ENCODE peak calls at places on chromosomes 4 and X, in eight cellular contexts. T is NCI-H187; Y is activated CD4-positive, alpha-beta T cell treated with anti-CD3 and anti-CD28 coated beads, Interleukin-2, amount 50 U/mL, for 24 hours; O is activated gamma-delta T cell treated with Interleukin-2 at 50 U/mL for 16 hours; S is WERI-Rb-1; P is stimulated activated CD4-positive, alpha-beta T cell treated with anti-CD3 and anti-CD28 coated beads, Interleukin-15, amount 100 ng/mL, for 24 hours; L is ACHN; Z is stimulated activated CD8-positive, alpha-beta memory T cell treated with anti-CD3 and anti-CD28 coated beads, Interleukin-7, amount 100 ng/mL, for 24 hours. A is an unnamed sample.

GRCh38 chr4:133151301-133151680 is 2.2 kb downstream of the PCDH10 start:
- DNase-seq in O (no peak), T (no peak), S (peak; percentile 66), P (peak; percentile 12), Y (no peak), L (no peak), Z (no peak), A (no peak)

GRCh38 chr4:42048394-42048793 is 58.1 kb downstream of the SLC30A9 start:
- DNase-seq in L (no peak), S (no peak), O (no peak), T (no peak), Z (no peak), P (no peak), Y (no peak), A (no peak)

GRCh38 chrX:51332188-51332942 is at the start of gene NUDT10:
- DNase-seq in Z (peak; percentile 11), P (peak; percentile 69), Y (peak; percentile 8), S (no peak), O (no peak), T (no peak), L (no peak), A (no peak)

GRCh38 chr4:47106561-47106960 is 75.2 kb downstream of the GABRB1 start:
- DNase-seq in T (no peak), Y (no peak), P (no peak), L (no peak), S (no peak), Z (no peak), O (no peak), A (no peak)

GRCh38 chr4:912548-913279 is 19.4 kb downstream of the GAK start:
- DNase-seq in Z (no peak), O (no peak), Y (no peak), L (no peak), S (no peak), T (no peak), P (no peak), A (no peak)

GRCh38 chr4:85807247-85807915 is 332.4 kb downstream of the ARHGAP24 start:
- DNase-seq in Y (no peak), O (no peak), Z (no peak), T (no peak), P (no peak), L (peak; percentile 95), S (no peak), A (no peak)

GRCh38 chrX:48711929-48712505 is 15.5 kb downstream of the SUV39H1 start:
- DNase-seq in O (no peak), P (no peak), Y (no peak), S (no peak), T (no peak), Z (no peak), L (no peak), A (no peak)

GRCh38 chrX:154021131-154021611 is 1.5 kb upstream of the IRAK1 start:
- DNase-seq in Z (no peak), Y (no peak), S (no peak), O (no peak), T (no peak), L (peak; percentile 32), P (peak; percentile 46), A (no peak)

GRCh38 chr4:153087671-153088194 is 116.5 kb upstream of the TRIM2 start:
- DNase-seq in O (no peak), T (no peak), S (no peak), L (no peak), P (no peak), Y (no peak), Z (no peak), A (no peak)

GRCh38 chr4:38133711-38134480 is 173.7 kb downstream of the PTTG2 start:
- DNase-seq in S (no peak), O (no peak), L (no peak), T (no peak), Y (no peak), P (no peak), Z (no peak), A (no peak)

GRCh38 chrX:129496625-129497024 is 26.7 kb downstream of the SMARCA1 start:
- DNase-seq in L (no peak), Y (no peak), T (no peak), O (no peak), Z (no peak), S (no peak), P (no peak), A (no peak)

GRCh38 chr4:151012836-151013235 is 2.2 kb downstream of the LRBA start:
- DNase-seq in Y (peak; percentile 6), Z (no peak), P (peak; percentile 38), T (no peak), L (peak; percentile 69), S (no peak), O (no peak), A (no peak)

GRCh38 chr4:74640111-74640903 is 154.0 kb downstream of the BTC start:
- DNase-seq in O (no peak), T (no peak), Z (no peak), Y (no peak), S (no peak), L (no peak), P (no peak), A (no peak)

GRCh38 chrX:70554081-70554480 is 109.4 kb downstream of the DLG3 start:
- DNase-seq in T (no peak), L (peak; percentile 35), Z (no peak), S (no peak), O (no peak), P (no peak), Y (no peak), A (no peak)

GRCh38 chr4:128225148-128225547 is 62.5 kb downstream of the PGRMC2 start:
- DNase-seq in T (no peak), O (no peak), P (no peak), L (no peak), S (no peak), Y (no peak), Z (no peak), A (no peak)

GRCh38 chr4:25313194-25313895 is 771 bp downstream of the ZCCHC4 start:
- DNase-seq in T (no peak), P (peak; percentile 25), Y (no peak), S (no peak), O (no peak), L (peak; percentile 37), Z (no peak), A (no peak)

GRCh38 chr4:7189475-7190277 is 2.7 kb upstream of the SORCS2 start:
- DNase-seq in T (no peak), S (no peak), L (no peak), P (no peak), Y (no peak), Z (no peak), O (no peak), A (no peak)

GRCh38 chrX:49237060-49237459 is 1.8 kb downstream of the CCDC22 start:
- DNase-seq in P (no peak), Z (no peak), Y (no peak), S (no peak), O (no peak), T (no peak), L (no peak), A (no peak)

GRCh38 chrX:3748052-3748559 is 34.7 kb upstream of the PRKX start:
- DNase-seq in S (no peak), O (no peak), Z (no peak), L (no peak), Y (no peak), T (no peak), P (no peak), A (no peak)

GRCh38 chr4:142883433-142883832 is 37.3 kb upstream of the INPP4B start:
- DNase-seq in Z (no peak), T (no peak), O (no peak), P (no peak), L (no peak), S (peak; percentile 55), Y (no peak), A (no peak)

GRCh38 chrX:8433296-8434094 is 31.1 kb upstream of the VCX3B start:
- DNase-seq in L (no peak), S (no peak), Z (no peak), O (no peak), P (no peak), T (no peak), Y (no peak), A (no peak)